ENCODE peak calls at places on chromosomes 3 and 15, in four cellular contexts. D is neuronal stem cell, M is mesendoderm, X is H1. Q is an unnamed sample.

GRCh38 chr3:66441124-66441523 is 59.7 kb downstream of the LRIG1 start:
- DNase-seq in X (no peak), M (peak), D (no peak), Q (peak)

GRCh38 chr3:171134170-171134569 is 107.7 kb upstream of the SLC2A2 start:
- DNase-seq in D (no peak), X (no peak), M (no peak), Q (peak)

GRCh38 chr3:147428396-147429153 is 19.4 kb downstream of the ZIC1 start:
- DNase-seq in D (no peak), X (no peak), M (no peak), Q (no peak)

GRCh38 chr3:114418724-114419543 is 125.1 kb downstream of the TIGIT start:
- DNase-seq in M (peak), D (peak), X (no peak), Q (peak)

GRCh38 chr3:171132873-171133272 is 106.4 kb upstream of the SLC2A2 start:
- DNase-seq in D (no peak), M (no peak), X (no peak), Q (peak)

GRCh38 chr3:21466491-21466890 is 284.5 kb downstream of the ZNF385D start:
- DNase-seq in X (no peak), D (no peak), M (no peak), Q (no peak)

GRCh38 chr15:73560501-73561117 is 72.6 kb downstream of the NPTN start:
- DNase-seq in M (peak), D (no peak), X (no peak), Q (peak)

GRCh38 chr3:133699903-133700302 is 38.2 kb upstream of the TOPBP1 start:
- DNase-seq in X (no peak), D (no peak), M (no peak), Q (no peak)

GRCh38 chr3:157493627-157494550 is 9.3 kb downstream of the VEPH1 start:
- DNase-seq in M (peak), D (no peak), X (no peak), Q (peak)

GRCh38 chr3:165642761-165643432 is 194.3 kb downstream of the BCHE start:
- DNase-seq in X (no peak), M (peak), D (no peak), Q (peak)

GRCh38 chr15:69979783-69980182 is 117.9 kb downstream of the TLE3 start:
- DNase-seq in X (no peak), D (no peak), M (no peak), Q (no peak)

GRCh38 chr3:57709559-57709958 is 16.7 kb upstream of the DENND6A start:
- DNase-seq in M (no peak), X (no peak), D (no peak), Q (no peak)

GRCh38 chr15:56236197-56236596 is 7.5 kb downstream of the RFX7 start:
- DNase-seq in X (no peak), M (no peak), D (no peak), Q (no peak)

GRCh38 chr3:63304421-63304820 is 26.3 kb downstream of the SYNPR start:
- DNase-seq in D (no peak), M (no peak), X (no peak), Q (no peak)

GRCh38 chr3:14523792-14524191 is 16.4 kb downstream of the GRIP2 start:
- DNase-seq in D (no peak), M (no peak), X (no peak), Q (no peak)

GRCh38 chr15:26971303-26972018 is 480 bp downstream of the GABRG3 start:
- DNase-seq in D (peak), X (no peak), M (peak), Q (no peak)

GRCh38 chr3:193896419-193896818 is 239.5 kb upstream of the HES1 start:
- DNase-seq in X (no peak), D (no peak), M (no peak), Q (no peak)

GRCh38 chr3:183506674-183507290 is 48.7 kb downstream of the KLHL6 start:
- DNase-seq in X (no peak), D (no peak), M (no peak), Q (no peak)

GRCh38 chr3:154122096-154122911 is 1.1 kb downstream of the ARHGEF26 start:
- DNase-seq in X (no peak), D (peak), M (peak), Q (peak)

GRCh38 chr3:13139471-13140065 is 66.3 kb upstream of the IQSEC1 start:
- DNase-seq in M (no peak), X (no peak), D (no peak), Q (no peak)

GRCh38 chr15:38252481-38253311 is at the start of gene SPRED1:
- DNase-seq in M (peak), X (no peak), D (peak), Q (no peak)

GRCh38 chr3:73259291-73259690 is 197.8 kb downstream of the EBLN2 start:
- DNase-seq in X (no peak), M (no peak), D (no peak), Q (no peak)

GRCh38 chr3:144011251-144011799 is 39.7 kb downstream of the DIPK2A start:
- DNase-seq in D (no peak), M (no peak), X (no peak), Q (no peak)

GRCh38 chr3:43759297-43759782 is 68.6 kb downstream of the ABHD5 start:
- DNase-seq in M (peak), X (peak), D (no peak), Q (peak)

GRCh38 chr3:29711255-29711771 is 430.4 kb downstream of the RBMS3 start:
- DNase-seq in X (no peak), D (no peak), M (no peak), Q (no peak)

GRCh38 chr15:79370716-79371115 is 59.8 kb downstream of the TMED3 start:
- DNase-seq in M (peak), X (no peak), D (no peak), Q (peak)

GRCh38 chr15:48395532-48396011 is 64.3 kb downstream of the DUT start:
- DNase-seq in M (no peak), X (no peak), D (no peak), Q (peak)

GRCh38 chr15:55221090-55222011 is 24.6 kb upstream of the RSL24D1 start:
- DNase-seq in M (peak), X (no peak), D (no peak), Q (peak)

GRCh38 chr3:123284399-123285010 is 82.8 kb downstream of the SEC22A start:
- DNase-seq in M (no peak), D (no peak), X (no peak), Q (no peak)

GRCh38 chr3:171267089-171267488 is 193.1 kb downstream of the TNIK start:
- DNase-seq in M (no peak), X (no peak), D (no peak), Q (no peak)

GRCh38 chr3:98966434-98966833 is 64.9 kb upstream of the DCBLD2 start:
- DNase-seq in X (no peak), M (no peak), D (no peak), Q (no peak)
- H2BK120ac ChIP-seq in X (no peak), M (no peak), D (no peak), Q (no peak)

GRCh38 chr3:49266410-49267170 is 10.4 kb downstream of the C3orf62 start:
- DNase-seq in X (no peak), D (no peak), M (no peak), Q (no peak)

GRCh38 chr3:49273825-49274532 is 3.1 kb downstream of the C3orf62 start:
- DNase-seq in D (no peak), M (no peak), X (no peak), Q (no peak)

GRCh38 chr3:49265987-49266386 is 11.0 kb downstream of the C3orf62 start:
- DNase-seq in D (no peak), M (no peak), X (no peak), Q (no peak)

GRCh38 chr3:49269443-49269842 is 7.6 kb downstream of the C3orf62 start:
- DNase-seq in D (no peak), M (no peak), X (no peak), Q (no peak)

GRCh38 chr3:49271047-49271446 is 6.0 kb downstream of the C3orf62 start:
- DNase-seq in X (no peak), D (no peak), M (no peak), Q (no peak)
- H3K4ac ChIP-seq in X (no peak), D (no peak), M (no peak), Q (no peak)

DNA sequence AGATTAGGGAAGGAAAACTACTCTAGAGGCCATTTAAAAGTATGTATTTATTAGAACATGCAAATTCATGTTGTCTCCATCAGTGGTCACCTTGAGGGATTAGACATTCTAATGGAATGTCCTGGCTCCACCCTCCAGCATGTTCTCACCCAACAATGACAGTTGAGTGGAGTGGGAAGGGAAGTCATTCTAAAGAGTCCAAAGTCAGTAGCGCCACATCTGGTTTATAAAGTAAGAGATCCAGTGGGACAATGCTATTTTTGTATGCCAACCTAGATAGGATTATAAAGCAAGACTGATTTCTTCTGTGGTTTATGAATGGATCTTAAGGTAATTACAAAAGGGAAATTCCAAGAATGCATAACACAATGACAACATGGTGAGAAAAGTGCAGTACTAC is 33.3 kb downstream of the SLC24A1 start:
- DNase-seq in D (no peak), M (peak), X (no peak), Q (peak)
- H3K4me3 ChIP-seq in D (no peak), M (no peak), X (no peak), Q (no peak)

DNA sequence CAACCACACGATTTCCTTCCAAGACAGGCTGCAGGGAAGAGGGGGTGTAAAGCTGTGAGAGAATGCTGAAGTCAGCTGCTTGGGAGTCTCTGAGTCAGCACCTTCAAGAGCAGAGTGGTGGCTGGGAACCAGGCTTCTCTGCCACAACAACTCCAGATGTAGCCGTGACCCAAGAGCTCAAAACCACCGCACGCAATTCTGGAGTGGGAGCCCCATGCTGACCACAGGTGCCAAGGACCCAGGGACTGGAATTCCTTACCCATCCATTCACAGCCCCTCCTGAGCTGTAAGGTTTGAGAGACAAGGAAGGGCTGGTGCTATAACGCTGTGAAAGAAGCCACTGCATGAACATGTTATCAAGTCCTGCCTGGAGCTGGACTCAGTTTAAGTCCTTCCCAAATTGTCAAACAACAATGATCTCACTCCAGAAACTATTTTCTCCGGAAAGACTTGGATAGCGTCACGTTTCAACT is 61.4 kb downstream of the UMPS start:
- DNase-seq in D (no peak), M (no peak), X (no peak), Q (peak)
- H2BK120ac ChIP-seq in D (no peak), M (no peak), X (no peak), Q (no peak)

Q was measured in mesenchymal stem cell.